ENCODE peak calls at places on chromosomes 5 and 9, in nine cellular contexts. X is cardiac muscle cell; D is small intestine; Y is Panc1; L is CD8-positive, alpha-beta T cell; W is endodermal cell; F is body of pancreas; M is PC-3; H is heart right ventricle. K is an unnamed sample. For H3K9me3 and H3K4me1, the result is how much of the 10 kb centered on the place peaks cover.

GRCh38 chr9:69809304-69809863 is 11.2 kb upstream of the CFAP95 start:
- DNase-seq in M (peak), H (no peak), X (peak), L (no peak), W (peak), Y (no peak), F (no peak), D (no peak), K (no peak)

GRCh38 chr5:147621016-147621415 is 111.1 kb upstream of the DPYSL3 start:
- DNase-seq in X (peak), H (no peak), M (no peak), L (no peak), W (no peak), F (no peak), D (no peak), Y (no peak), K (no peak)

GRCh38 chr5:150497274-150497988 is 10.5 kb upstream of the NDST1 start:
- DNase-seq in H (peak), W (no peak), D (peak), Y (peak), F (peak), M (peak), X (peak), L (no peak), K (peak)

GRCh38 chr9:132125944-132126720 is 35.7 kb upstream of the NTNG2 start:
- DNase-seq in D (no peak), W (no peak), Y (no peak), F (no peak), L (no peak), M (no peak), H (no peak), X (no peak), K (no peak)

GRCh38 chr5:110727025-110727314 is 499 bp upstream of the TMEM232 start:
- DNase-seq in M (peak), X (no peak), F (no peak), L (no peak), H (no peak), D (peak), W (no peak), Y (no peak), K (no peak)

GRCh38 chr5:16548115-16548514 is 68.7 kb downstream of the RETREG1 start:
- DNase-seq in W (no peak), L (no peak), M (no peak), X (no peak), Y (no peak), H (no peak), D (no peak), F (peak), K (no peak)

GRCh38 chr5:31361906-31362900 is 168.7 kb downstream of the CDH6 start:
- DNase-seq in X (peak), W (no peak), D (no peak), Y (no peak), L (no peak), F (no peak), H (no peak), M (no peak), K (no peak)

GRCh38 chr5:16916262-16916878 is 19.7 kb downstream of the MYO10 start:
- DNase-seq in Y (peak), H (no peak), X (peak), F (no peak), W (no peak), D (no peak), L (no peak), M (peak), K (no peak)

GRCh38 chr5:18465833-18466681 is 831.8 kb downstream of the TAF11L14 start:
- DNase-seq in H (no peak), X (peak), M (peak), D (peak), F (peak), W (peak), Y (peak), L (no peak), K (no peak)

GRCh38 chr5:128413356-128413755 is 124.7 kb downstream of the FBN2 start:
- DNase-seq in X (peak), Y (no peak), F (no peak), D (no peak), H (no peak), M (no peak), L (no peak), W (no peak), K (no peak)

GRCh38 chr9:129694265-129694664 is 28.8 kb downstream of the PRRX2 start:
- DNase-seq in F (no peak), Y (no peak), L (no peak), W (peak), M (no peak), D (no peak), X (no peak), H (no peak), K (no peak)

GRCh38 chr9:133892193-133892920 is 99.8 kb downstream of the VAV2 start:
- DNase-seq in F (no peak), L (no peak), M (no peak), H (no peak), D (peak), Y (no peak), X (no peak), W (no peak), K (no peak)

GRCh38 chr5:110916373-110917049 is 155.0 kb upstream of the TSLP start:
- DNase-seq in W (no peak), H (no peak), X (peak), Y (no peak), D (no peak), L (no peak), F (no peak), M (peak), K (no peak)

GRCh38 chr5:34609951-34610431 is 46.1 kb upstream of the RAI14 start:
- DNase-seq in F (no peak), H (no peak), M (peak), Y (no peak), X (no peak), L (no peak), W (peak), D (no peak), K (no peak)

GRCh38 chr5:129474544-129474943 is 14.4 kb downstream of the ADAMTS19 start:
- DNase-seq in W (no peak), L (no peak), M (no peak), X (peak), F (no peak), H (no peak), D (no peak), Y (no peak), K (no peak)

DNA sequence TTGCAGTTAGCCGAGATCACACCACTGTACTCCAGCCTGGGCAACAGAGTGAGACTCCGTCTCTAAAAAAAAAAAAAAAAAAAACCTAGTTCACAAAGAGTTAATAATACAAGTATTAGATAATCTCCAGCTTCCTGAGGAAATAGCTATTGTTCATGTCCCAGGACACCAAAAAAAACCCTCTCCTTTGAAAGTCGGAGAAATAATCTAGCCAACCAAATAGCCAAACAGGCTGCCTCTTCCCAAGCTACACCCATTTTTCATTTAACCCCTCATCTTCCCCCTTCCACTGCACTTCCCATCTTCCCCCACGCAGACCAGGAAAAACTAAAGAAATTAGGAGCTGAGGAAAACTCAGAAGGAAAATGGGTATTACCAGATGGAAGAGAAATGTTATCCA is 23.6 kb downstream of the CNOT8 start:
- DNase-seq in M (no peak), F (no peak), L (no peak), D (no peak), H (no peak), W (no peak), Y (no peak), X (peak), K (no peak)
- H3K9me3 ChIP-seq in M (under half), F (under half), L (under half), D (under half), H (under half), W (half or more), Y (under half), X (under half), K (under half)

DNA sequence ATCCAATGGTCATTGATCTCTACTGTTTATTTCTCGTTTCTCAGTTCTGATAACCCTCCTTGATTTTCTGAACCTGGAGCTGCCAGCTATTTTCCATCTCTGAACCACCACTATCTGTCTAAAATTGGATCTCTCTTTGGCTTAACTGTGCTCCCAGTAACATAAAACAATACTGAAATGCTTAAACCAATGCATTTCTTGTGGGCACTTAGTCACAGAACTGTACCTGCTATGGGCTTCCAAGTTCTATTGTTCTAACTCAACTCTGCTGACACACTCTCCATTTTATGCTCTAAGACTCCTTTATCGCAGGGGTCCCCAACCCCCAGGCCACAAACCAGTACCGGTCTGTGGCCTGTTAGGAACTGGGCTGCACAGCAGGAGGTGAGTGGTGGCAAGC is 120.6 kb downstream of the LHFPL2 start:
- DNase-seq in L (no peak), W (no peak), Y (no peak), F (no peak), H (no peak), M (no peak), D (no peak), X (no peak), K (no peak)
- H3K27ac ChIP-seq in L (no peak), W (no peak), Y (no peak), F (peak), H (peak), M (peak), D (no peak), X (peak), K (peak)

GRCh38 chr9:83701286-83701685 is 6.5 kb downstream of the UBQLN1 start:
- DNase-seq in Y (no peak), W (no peak), L (no peak), D (no peak), F (no peak), X (no peak), M (no peak), H (no peak), K (no peak)
- H3K4me1 ChIP-seq in Y (under half), W (under half), L (half or more), D (under half), F (half or more), X (under half), M (under half), H (half or more), K (under half)

DNA sequence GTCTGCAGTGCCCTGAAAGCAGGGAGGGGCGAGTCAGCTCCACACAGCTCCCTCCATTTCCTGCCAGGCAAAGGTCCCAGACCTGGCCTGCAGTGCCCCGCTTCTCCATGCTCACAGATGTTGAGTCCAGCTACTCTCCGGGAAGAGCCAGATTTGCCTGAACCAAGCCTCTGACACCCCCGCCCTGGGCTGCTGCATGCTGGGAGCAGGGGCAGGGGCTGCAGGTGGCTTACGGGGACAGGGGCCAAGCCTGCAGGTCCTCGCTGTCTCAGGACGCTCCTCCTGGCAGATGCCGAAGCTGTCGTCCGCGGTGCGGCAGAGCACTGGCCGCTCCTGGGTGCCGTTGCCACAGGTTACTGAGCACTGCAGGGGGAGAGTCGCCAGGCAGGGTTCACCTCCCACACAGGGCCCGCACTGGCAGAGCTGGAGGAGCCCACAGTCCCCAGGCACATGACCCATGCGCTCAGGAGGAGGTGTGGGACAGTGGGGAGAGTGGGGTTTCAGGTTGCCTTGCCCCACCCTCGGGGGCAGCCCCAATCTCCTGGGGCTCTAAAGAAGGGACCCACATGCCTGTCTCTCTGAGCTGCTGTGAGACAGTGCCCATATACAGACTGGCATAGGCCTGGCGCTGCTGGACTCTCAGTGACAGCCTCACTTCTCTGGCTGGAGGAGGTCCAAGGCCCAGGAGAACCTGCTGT is 62.4 kb downstream of the ZNF354C start:
- DNase-seq in X (no peak), F (no peak), M (no peak), Y (no peak), D (no peak), H (no peak), L (no peak), W (peak), K (no peak)
- H3K9me3 ChIP-seq in X (under half), F (under half), M (under half), Y (under half), D (under half), H (under half), L (under half), W (under half), K (under half)

GRCh38 chr9:36006541-36006940 is 30.2 kb upstream of the RECK start:
- DNase-seq in F (no peak), D (peak), L (no peak), X (no peak), W (no peak), H (no peak), M (no peak), Y (no peak), K (no peak)
- H3K27ac ChIP-seq in F (no peak), D (peak), L (no peak), X (no peak), W (no peak), H (no peak), M (no peak), Y (no peak), K (no peak)

K was measured in ovary.